ENCODE peak calls at places on chromosomes 6 and 20, in four cellular contexts. One of them, this sample, is unnamed.

GRCh38 chr6:125454351-125454750 is 152.6 kb upstream of the HDDC2 start:
- DNase-seq in GM10248: no peak
- DNase-seq in pancreas: no peak
- DNase-seq in uterus: no peak
- DNase-seq in this sample: no peak

GRCh38 chr6:56593801-56594318 is 48.8 kb downstream of the DST start:
- DNase-seq in GM10248: peak
- DNase-seq in pancreas: no peak
- DNase-seq in uterus: no peak
- DNase-seq in this sample: no peak

GRCh38 chr6:158160932-158161539 is 7.0 kb downstream of the SERAC1 start:
- DNase-seq in GM10248: no peak
- DNase-seq in pancreas: no peak
- DNase-seq in uterus: no peak
- DNase-seq in this sample: no peak

GRCh38 chr6:28207244-28208179 is 17.6 kb upstream of the ZSCAN9 start:
- DNase-seq in GM10248: peak
- DNase-seq in pancreas: no peak
- DNase-seq in uterus: no peak
- DNase-seq in this sample: no peak

GRCh38 chr6:132675002-132675401 is 16.0 kb upstream of the TAAR1 start:
- DNase-seq in GM10248: no peak
- DNase-seq in pancreas: no peak
- DNase-seq in uterus: no peak
- DNase-seq in this sample: no peak

GRCh38 chr6:56334937-56335336 is 87.6 kb upstream of the COL21A1 start:
- DNase-seq in GM10248: no peak
- DNase-seq in pancreas: no peak
- DNase-seq in uterus: no peak
- DNase-seq in this sample: no peak

GRCh38 chr6:130524552-130524951 is 158.7 kb downstream of the TMEM200A start:
- DNase-seq in GM10248: no peak
- DNase-seq in pancreas: no peak
- DNase-seq in uterus: no peak
- DNase-seq in this sample: no peak

GRCh38 chr6:31749301-31750036 is 9.7 kb downstream of the MSH5 start:
- DNase-seq in GM10248: no peak
- DNase-seq in pancreas: no peak
- DNase-seq in uterus: no peak
- DNase-seq in this sample: no peak

GRCh38 chr20:61185841-61186601 is 66.0 kb upstream of the CDH4 start:
- DNase-seq in GM10248: no peak
- DNase-seq in pancreas: no peak
- DNase-seq in uterus: no peak
- DNase-seq in this sample: no peak

GRCh38 chr6:31473780-31474725 is 23.9 kb upstream of the MICB start:
- DNase-seq in GM10248: no peak
- DNase-seq in pancreas: no peak
- DNase-seq in uterus: no peak
- DNase-seq in this sample: no peak

GRCh38 chr6:131427441-131428051 is 145.5 kb upstream of the ARG1 start:
- DNase-seq in GM10248: no peak
- DNase-seq in pancreas: no peak
- DNase-seq in uterus: no peak
- DNase-seq in this sample: no peak

GRCh38 chr6:121633309-121633708 is 197.9 kb downstream of the GJA1 start:
- DNase-seq in GM10248: no peak
- DNase-seq in pancreas: no peak
- DNase-seq in uterus: no peak
- DNase-seq in this sample: no peak

GRCh38 chr20:62675156-62675871 is 33.0 kb downstream of the SLCO4A1 start:
- DNase-seq in GM10248: no peak
- DNase-seq in pancreas: no peak
- DNase-seq in uterus: no peak
- DNase-seq in this sample: no peak

GRCh38 chr6:148021715-148022114 is 320.9 kb upstream of the SASH1 start:
- DNase-seq in GM10248: no peak
- DNase-seq in pancreas: no peak
- DNase-seq in uterus: no peak
- DNase-seq in this sample: no peak

GRCh38 chr20:48329676-48330644 is 497.8 kb downstream of the PREX1 start:
- DNase-seq in GM10248: peak
- DNase-seq in pancreas: no peak
- DNase-seq in uterus: no peak
- DNase-seq in this sample: no peak

GRCh38 chr20:32427996-32428395 is 69.9 kb downstream of the ASXL1 start:
- DNase-seq in GM10248: no peak
- DNase-seq in pancreas: no peak
- DNase-seq in uterus: no peak
- DNase-seq in this sample: no peak

GRCh38 chr6:31401403-31401802 is 2.0 kb upstream of the MICA start:
- DNase-seq in GM10248: no peak
- DNase-seq in pancreas: no peak
- DNase-seq in uterus: peak
- DNase-seq in this sample: no peak

GRCh38 chr20:2006452-2007381 is 12.9 kb upstream of the PDYN start:
- DNase-seq in GM10248: peak
- DNase-seq in pancreas: no peak
- DNase-seq in uterus: no peak
- DNase-seq in this sample: no peak

DNA sequence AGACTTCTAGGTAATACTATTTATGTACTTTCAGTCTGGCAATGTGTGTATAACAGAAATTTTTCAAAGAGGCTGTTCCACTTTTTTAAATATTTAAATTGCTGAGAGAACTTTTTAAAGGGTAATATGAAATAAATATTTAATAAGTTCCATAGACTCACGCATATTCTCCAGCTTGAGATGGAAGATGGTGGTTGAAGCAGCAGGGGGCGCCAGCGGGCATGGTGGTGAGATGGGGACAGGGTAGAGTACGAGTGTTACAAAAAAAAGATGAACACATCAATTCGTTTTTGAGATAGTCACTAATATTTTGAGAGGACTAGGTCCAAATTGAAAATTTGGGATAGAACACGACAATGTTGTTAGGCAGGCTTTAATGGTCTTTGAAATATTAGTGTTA is 68.4 kb downstream of the RSPO3 start:
- DNase-seq in GM10248: peak
- DNase-seq in pancreas: peak
- DNase-seq in uterus: peak
- DNase-seq in this sample: peak
- TF ChIP-seq CTCF in GM10248: peak
- TF ChIP-seq CTCF in pancreas: peak
- TF ChIP-seq CTCF in uterus: no peak
- TF ChIP-seq CTCF in this sample: no peak

GRCh38 chr6:151763303-151763702 is 44.2 kb upstream of the ESR1 start:
- DNase-seq in GM10248: no peak
- DNase-seq in pancreas: no peak
- DNase-seq in uterus: peak
- DNase-seq in this sample: no peak
- TF ChIP-seq CTCF in GM10248: no peak
- TF ChIP-seq CTCF in pancreas: no peak
- TF ChIP-seq CTCF in uterus: no peak
- TF ChIP-seq CTCF in this sample: peak

GRCh38 chr6:12654526-12654925 is 62.0 kb upstream of the PHACTR1 start:
- DNase-seq in GM10248: no peak
- DNase-seq in pancreas: no peak
- DNase-seq in uterus: no peak
- DNase-seq in this sample: no peak

GRCh38 chr6:12656841-12657435 is 59.6 kb upstream of the PHACTR1 start:
- DNase-seq in GM10248: no peak
- DNase-seq in pancreas: no peak
- DNase-seq in uterus: no peak
- DNase-seq in this sample: no peak

GRCh38 chr6:12654107-12654506 is 62.5 kb upstream of the PHACTR1 start:
- DNase-seq in GM10248: no peak
- DNase-seq in pancreas: no peak
- DNase-seq in uterus: no peak
- DNase-seq in this sample: no peak

GRCh38 chr6:12661690-12662089 is 54.9 kb upstream of the PHACTR1 start:
- DNase-seq in GM10248: no peak
- DNase-seq in pancreas: no peak
- DNase-seq in uterus: no peak
- DNase-seq in this sample: no peak

GRCh38 chr6:12657884-12658283 is 58.7 kb upstream of the PHACTR1 start:
- DNase-seq in GM10248: no peak
- DNase-seq in pancreas: no peak
- DNase-seq in uterus: no peak
- DNase-seq in this sample: no peak
- TF ChIP-seq CTCF in GM10248: no peak
- TF ChIP-seq CTCF in pancreas: no peak
- TF ChIP-seq CTCF in uterus: no peak
- TF ChIP-seq CTCF in this sample: no peak

GRCh38 chr6:112286010-112286409 is 31.6 kb upstream of the LAMA4 start:
- DNase-seq in GM10248: no peak
- DNase-seq in pancreas: no peak
- DNase-seq in uterus: no peak
- DNase-seq in this sample: no peak

GRCh38 chr6:112283621-112284020 is 29.3 kb upstream of the LAMA4 start:
- DNase-seq in GM10248: no peak
- DNase-seq in pancreas: no peak
- DNase-seq in uterus: no peak
- DNase-seq in this sample: no peak

GRCh38 chr6:112284603-112285002 is 30.2 kb upstream of the LAMA4 start:
- DNase-seq in GM10248: no peak
- DNase-seq in pancreas: no peak
- DNase-seq in uterus: no peak
- DNase-seq in this sample: no peak

GRCh38 chr6:112279044-112279916 is 24.9 kb upstream of the LAMA4 start:
- DNase-seq in GM10248: no peak
- DNase-seq in pancreas: no peak
- DNase-seq in uterus: no peak
- DNase-seq in this sample: no peak

DNA sequence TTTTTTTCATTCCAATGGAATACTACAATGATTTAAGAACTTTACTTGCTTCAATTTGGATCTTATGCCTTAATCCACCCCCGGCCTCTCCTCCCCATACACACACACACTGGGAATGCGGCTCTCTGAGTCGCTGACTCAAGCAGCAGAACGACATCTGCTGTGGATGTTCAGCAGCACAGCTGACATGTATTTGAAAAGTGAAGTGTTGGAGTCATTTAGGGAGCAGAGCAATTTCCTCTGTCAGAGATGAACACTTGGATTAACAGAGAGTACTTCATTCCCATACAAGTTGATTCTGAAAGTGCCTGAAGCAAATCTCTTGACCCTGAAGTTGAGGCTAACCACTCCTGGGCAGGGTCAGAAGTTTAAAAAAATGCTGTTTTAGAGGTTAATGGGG is 27.9 kb upstream of the LAMA4 start:
- DNase-seq in GM10248: no peak
- DNase-seq in pancreas: no peak
- DNase-seq in uterus: peak
- DNase-seq in this sample: no peak
- TF ChIP-seq CTCF in GM10248: no peak
- TF ChIP-seq CTCF in pancreas: no peak
- TF ChIP-seq CTCF in uterus: no peak
- TF ChIP-seq CTCF in this sample: no peak

DNA sequence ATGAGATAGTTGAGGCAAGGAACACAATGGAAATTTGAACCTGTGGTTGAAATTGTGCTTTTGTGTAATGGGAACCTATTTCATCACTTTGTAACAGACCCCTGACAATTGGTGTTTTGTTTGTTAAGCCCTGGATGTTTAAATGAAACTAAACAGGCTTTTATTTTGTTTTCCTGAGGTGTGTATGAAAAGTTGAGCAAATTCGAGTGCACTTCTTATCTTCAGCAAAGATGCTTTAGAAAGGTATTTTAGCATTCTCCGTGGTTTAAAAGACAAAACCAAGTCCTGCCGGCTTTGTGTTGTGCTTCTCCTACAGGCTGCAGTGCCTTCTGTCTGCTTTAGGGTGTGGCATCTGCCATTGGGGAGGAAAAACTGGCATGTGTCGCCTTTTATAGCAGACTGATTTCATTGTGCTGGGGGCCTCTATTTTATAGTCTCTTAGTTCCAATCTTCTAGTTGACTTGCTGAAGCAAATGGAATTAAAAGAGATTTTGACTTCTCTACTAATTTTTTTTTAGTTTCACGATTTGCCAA is 2.2 kb upstream of the ARID1B start:
- DNase-seq in GM10248: no peak
- DNase-seq in pancreas: no peak
- DNase-seq in uterus: no peak
- DNase-seq in this sample: no peak
- TF ChIP-seq CTCF in GM10248: no peak
- TF ChIP-seq CTCF in pancreas: no peak
- TF ChIP-seq CTCF in uterus: no peak
- TF ChIP-seq CTCF in this sample: no peak

GRCh38 chr6:135940783-135941182 is 89.3 kb downstream of the PDE7B start:
- DNase-seq in GM10248: no peak
- DNase-seq in pancreas: no peak
- DNase-seq in uterus: no peak
- DNase-seq in this sample: no peak

GRCh38 chr6:135939216-135939610 is 87.7 kb downstream of the PDE7B start:
- DNase-seq in GM10248: no peak
- DNase-seq in pancreas: no peak
- DNase-seq in uterus: peak
- DNase-seq in this sample: no peak

GRCh38 chr6:135936606-135937005 is 85.1 kb downstream of the PDE7B start:
- DNase-seq in GM10248: no peak
- DNase-seq in pancreas: no peak
- DNase-seq in uterus: no peak
- DNase-seq in this sample: no peak

GRCh38 chr6:135937126-135937525 is 85.6 kb downstream of the PDE7B start:
- DNase-seq in GM10248: no peak
- DNase-seq in pancreas: no peak
- DNase-seq in uterus: no peak
- DNase-seq in this sample: no peak

DNA sequence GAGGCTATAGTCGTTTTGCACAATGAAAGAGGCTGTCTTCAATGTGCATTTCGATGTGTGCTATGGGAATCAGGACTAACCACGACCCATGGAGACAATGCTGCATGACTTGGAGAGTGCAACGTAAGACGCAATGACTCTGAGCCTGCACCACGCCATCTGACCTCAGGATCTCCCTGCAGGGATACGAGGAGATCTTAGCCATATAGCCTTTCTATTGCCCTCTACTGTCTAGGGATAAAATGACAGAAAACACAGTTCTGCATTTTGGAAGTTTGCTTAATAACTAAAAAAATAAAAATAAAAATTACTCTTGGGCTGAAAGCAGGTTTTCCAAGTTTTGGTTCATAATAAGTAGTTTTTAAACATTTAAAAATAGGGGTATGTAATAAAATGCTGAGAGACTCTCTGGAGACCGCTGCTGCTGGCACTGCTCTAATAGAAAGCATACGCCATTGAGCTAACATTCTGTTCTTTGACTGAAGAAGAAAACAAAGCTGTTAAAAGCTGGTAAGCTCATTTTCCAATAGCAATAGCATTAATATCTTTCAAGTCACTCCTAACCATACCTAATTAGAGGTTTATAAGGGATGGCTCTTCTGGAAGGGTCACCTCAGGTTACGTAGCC is 87.2 kb downstream of the PDE7B start:
- DNase-seq in GM10248: no peak
- DNase-seq in pancreas: no peak
- DNase-seq in uterus: peak
- DNase-seq in this sample: no peak
- TF ChIP-seq CTCF in GM10248: peak
- TF ChIP-seq CTCF in pancreas: no peak
- TF ChIP-seq CTCF in uterus: peak
- TF ChIP-seq CTCF in this sample: no peak

This sample was measured in omental fat pad.